ENCODE peak calls at places on chromosomes 2 and 18, in nine cellular contexts. X, N, U, J, D, M, G, Y and Z are unnamed samples. For H3K4me1, the result is how much of the 10 kb centered on the place peaks cover.

GRCh38 chr2:13014783-13015182 is 298.0 kb downstream of the TRIB2 start:
- DNase-seq in X (no peak), N (no peak), U (no peak), J (no peak), D (no peak), M (no peak), G (peak), Y (no peak), Z (no peak)

GRCh38 chr2:181264436-181264835 is 192.8 kb upstream of the ITGA4 start:
- DNase-seq in X (no peak), N (no peak), U (no peak), J (no peak), D (no peak), M (no peak), G (no peak), Y (no peak), Z (no peak)

GRCh38 chr18:59779979-59780378 is 82.8 kb upstream of the CCBE1 start:
- DNase-seq in X (no peak), N (no peak), U (no peak), J (no peak), D (no peak), M (no peak), G (no peak), Y (no peak), Z (no peak)

GRCh38 chr2:101887328-101887727 is 104.4 kb upstream of the IL1R2 start:
- DNase-seq in X (no peak), N (no peak), U (no peak), J (no peak), D (no peak), M (no peak), G (no peak), Y (no peak), Z (no peak)

GRCh38 chr2:135043345-135043744 is 3.9 kb downstream of the MAP3K19 start:
- DNase-seq in X (no peak), N (peak), U (no peak), J (no peak), D (peak), M (no peak), G (no peak), Y (no peak), Z (peak)

GRCh38 chr18:34787931-34788532 is 77.9 kb downstream of the DTNA start:
- DNase-seq in X (peak), N (no peak), U (peak), J (peak), D (peak), M (no peak), G (peak), Y (no peak), Z (no peak)

GRCh38 chr2:142025394-142025793 is 105.4 kb downstream of the LRP1B start:
- DNase-seq in X (no peak), N (no peak), U (no peak), J (no peak), D (no peak), M (no peak), G (no peak), Y (no peak), Z (no peak)

GRCh38 chr18:10169064-10169562 is 255.3 kb downstream of the VAPA start:
- DNase-seq in X (no peak), N (no peak), U (no peak), J (peak), D (no peak), M (no peak), G (peak), Y (no peak), Z (no peak)

GRCh38 chr18:37712776-37713175 is 147.2 kb upstream of the CELF4 start:
- DNase-seq in X (no peak), N (no peak), U (no peak), J (no peak), D (no peak), M (no peak), G (no peak), Y (no peak), Z (no peak)

GRCh38 chr2:11786191-11786590 is 39.8 kb downstream of the LPIN1 start:
- DNase-seq in X (no peak), N (no peak), U (no peak), J (no peak), D (no peak), M (no peak), G (no peak), Y (no peak), Z (no peak)

GRCh38 chr2:171049691-171050090 is 111.0 kb downstream of the TLK1 start:
- DNase-seq in X (no peak), N (no peak), U (no peak), J (no peak), D (no peak), M (no peak), G (no peak), Y (no peak), Z (no peak)

GRCh38 chr18:77657651-77658308 is 408.1 kb downstream of the GALR1 start:
- DNase-seq in X (no peak), N (no peak), U (no peak), J (no peak), D (no peak), M (no peak), G (no peak), Y (no peak), Z (no peak)

GRCh38 chr2:9556121-9556869 is 665 bp upstream of the ADAM17 start:
- DNase-seq in X (no peak), N (no peak), U (no peak), J (peak), D (peak), M (no peak), G (no peak), Y (no peak), Z (no peak)

GRCh38 chr2:31762085-31762484 is 181.3 kb upstream of the SRD5A2 start:
- DNase-seq in X (no peak), N (no peak), U (no peak), J (no peak), D (no peak), M (no peak), G (no peak), Y (no peak), Z (no peak)

GRCh38 chr2:170086751-170087150 is 91.2 kb upstream of the MYO3B start:
- DNase-seq in X (no peak), N (no peak), U (no peak), J (no peak), D (no peak), M (no peak), G (no peak), Y (no peak), Z (no peak)

GRCh38 chr2:204239756-204240155 is 303.2 kb downstream of the ICOS start:
- DNase-seq in X (no peak), N (no peak), U (no peak), J (no peak), D (no peak), M (no peak), G (no peak), Y (no peak), Z (no peak)

GRCh38 chr2:64259301-64259700 is 115.1 kb upstream of the PELI1 start:
- DNase-seq in X (no peak), N (no peak), U (no peak), J (no peak), D (no peak), M (no peak), G (peak), Y (no peak), Z (no peak)

GRCh38 chr2:100317634-100318033 is 4.7 kb downstream of the LONRF2 start:
- DNase-seq in X (no peak), N (no peak), U (no peak), J (no peak), D (peak), M (no peak), G (no peak), Y (no peak), Z (no peak)

GRCh38 chr18:50527636-50528307 is 32.1 kb upstream of the MAPK4 start:
- DNase-seq in X (no peak), N (no peak), U (no peak), J (no peak), D (no peak), M (no peak), G (no peak), Y (no peak), Z (no peak)

GRCh38 chr2:9975328-9975727 is 23.8 kb downstream of the GRHL1 start:
- DNase-seq in X (no peak), N (no peak), U (no peak), J (no peak), D (no peak), M (no peak), G (no peak), Y (no peak), Z (no peak)

GRCh38 chr2:239774933-239775622 is 250.1 kb downstream of the NDUFA10 start:
- DNase-seq in X (no peak), N (peak), U (no peak), J (no peak), D (no peak), M (peak), G (no peak), Y (peak), Z (no peak)

GRCh38 chr2:160299540-160299939 is 99.5 kb upstream of the ITGB6 start:
- DNase-seq in X (no peak), N (no peak), U (no peak), J (no peak), D (no peak), M (no peak), G (no peak), Y (no peak), Z (no peak)

GRCh38 chr2:62149708-62150107 is 46.2 kb upstream of the B3GNT2 start:
- DNase-seq in X (no peak), N (no peak), U (no peak), J (no peak), D (no peak), M (no peak), G (peak), Y (no peak), Z (no peak)

GRCh38 chr2:173232956-173233744 is 121.5 kb upstream of the CDCA7 start:
- DNase-seq in X (no peak), N (no peak), U (no peak), J (no peak), D (no peak), M (no peak), G (no peak), Y (no peak), Z (no peak)

GRCh38 chr2:60553496-60553991 is at the start of gene BCL11A:
- DNase-seq in X (peak), N (peak), U (no peak), J (peak), D (peak), M (no peak), G (peak), Y (no peak), Z (peak)

GRCh38 chr2:181203916-181204315 is 223.5 kb downstream of the UBE2E3 start:
- DNase-seq in X (no peak), N (no peak), U (no peak), J (no peak), D (no peak), M (no peak), G (no peak), Y (no peak), Z (no peak)

GRCh38 chr18:12637901-12638633 is 19.8 kb downstream of the SPIRE1 start:
- DNase-seq in X (no peak), N (no peak), U (no peak), J (no peak), D (no peak), M (no peak), G (no peak), Y (no peak), Z (no peak)

GRCh38 chr2:85913854-85914524 is 25.2 kb upstream of the ST3GAL5 start:
- DNase-seq in X (no peak), N (no peak), U (no peak), J (no peak), D (no peak), M (no peak), G (no peak), Y (no peak), Z (no peak)

GRCh38 chr18:53819174-53819573 is 405.3 kb downstream of the MBD2 start:
- DNase-seq in X (no peak), N (no peak), U (no peak), J (no peak), D (no peak), M (no peak), G (no peak), Y (no peak), Z (no peak)

GRCh38 chr2:68594041-68594440 is 49.3 kb upstream of the PROKR1 start:
- DNase-seq in X (no peak), N (no peak), U (no peak), J (no peak), D (no peak), M (no peak), G (no peak), Y (no peak), Z (no peak)
- H3K4me1 ChIP-seq in X (under half), N (under half), U (under half), J (under half), D (under half), M (under half), G (under half), Y (under half), Z (under half)

GRCh38 chr18:55300469-55301195 is 287.4 kb downstream of the TCF4 start:
- DNase-seq in X (no peak), N (no peak), U (no peak), J (no peak), D (no peak), M (no peak), G (peak), Y (no peak), Z (no peak)
- H3K4me3 ChIP-seq in X (no peak), N (no peak), U (no peak), J (no peak), D (no peak), M (no peak), G (peak), Y (no peak), Z (no peak)

GRCh38 chr18:9087144-9087543 is 15.4 kb upstream of the NDUFV2 start:
- DNase-seq in X (no peak), N (no peak), U (no peak), J (no peak), D (no peak), M (no peak), G (no peak), Y (no peak), Z (no peak)

GRCh38 chr18:9090578-9090977 is 11.9 kb upstream of the NDUFV2 start:
- DNase-seq in X (no peak), N (no peak), U (no peak), J (no peak), D (no peak), M (no peak), G (no peak), Y (no peak), Z (no peak)

GRCh38 chr18:9086624-9087023 is 15.9 kb upstream of the NDUFV2 start:
- DNase-seq in X (no peak), N (no peak), U (no peak), J (no peak), D (no peak), M (no peak), G (no peak), Y (no peak), Z (no peak)

GRCh38 chr18:9086015-9086414 is 16.5 kb upstream of the NDUFV2 start:
- DNase-seq in X (no peak), N (no peak), U (no peak), J (no peak), D (no peak), M (no peak), G (no peak), Y (no peak), Z (no peak)

DNA sequence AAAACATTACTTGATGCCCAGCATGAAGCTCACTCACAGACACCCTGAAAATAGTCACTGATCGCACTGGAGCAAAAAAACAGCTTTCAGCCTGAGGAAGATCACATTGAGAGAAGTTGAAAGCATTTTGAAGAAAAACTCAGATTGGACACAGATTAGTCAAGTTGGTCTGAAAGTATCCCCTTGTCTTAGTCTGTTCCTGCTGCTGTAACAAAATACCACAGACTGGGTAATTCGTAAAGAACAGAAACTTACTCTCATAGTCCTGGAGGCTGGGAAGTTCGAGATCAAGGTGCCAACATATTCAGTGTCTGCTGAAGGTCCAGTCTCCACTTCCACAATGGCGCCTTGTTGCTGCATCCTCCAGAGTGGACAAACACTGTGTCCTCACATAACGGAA is 14.2 kb upstream of the NDUFV2 start:
- DNase-seq in X (no peak), N (no peak), U (no peak), J (no peak), D (no peak), M (no peak), G (no peak), Y (no peak), Z (no peak)
- H3K4me1 ChIP-seq in X (under half), N (under half), U (under half), J (under half), D (under half), M (under half), G (under half), Y (under half), Z (under half)

GRCh38 chr2:119544075-119545031 is at the start of gene CFAP221:
- DNase-seq in X (peak), N (peak), U (no peak), J (no peak), D (no peak), M (peak), G (peak), Y (peak), Z (peak)

GRCh38 chr2:119548516-119549120 is 4.4 kb downstream of the CFAP221 start:
- DNase-seq in X (peak), N (no peak), U (no peak), J (no peak), D (no peak), M (no peak), G (no peak), Y (no peak), Z (no peak)

GRCh38 chr2:119546446-119546765 is 2.2 kb downstream of the CFAP221 start:
- DNase-seq in X (no peak), N (no peak), U (no peak), J (no peak), D (no peak), M (no peak), G (no peak), Y (no peak), Z (no peak)

GRCh38 chr2:119545754-119546445 is 1.7 kb downstream of the CFAP221 start:
- DNase-seq in X (peak), N (no peak), U (no peak), J (no peak), D (no peak), M (no peak), G (no peak), Y (no peak), Z (no peak)

DNA sequence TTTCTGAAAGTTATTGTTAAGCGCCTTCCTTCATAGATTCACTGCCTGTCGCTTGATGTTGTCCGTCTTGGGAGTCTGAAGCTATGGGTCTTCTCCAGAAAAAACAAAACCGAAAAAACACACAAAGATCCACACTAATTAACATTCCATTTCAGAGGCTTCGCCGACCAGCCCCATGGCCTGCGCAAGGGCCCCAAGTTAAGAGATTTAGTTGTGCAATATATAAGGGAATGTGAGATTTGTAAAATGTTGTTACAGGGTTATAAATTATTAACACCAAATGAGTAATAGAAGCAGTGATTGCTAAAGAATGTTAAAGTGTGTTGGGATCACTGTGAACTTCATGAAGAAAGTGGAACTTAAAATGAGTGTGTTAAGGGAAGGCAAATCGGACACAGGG is 827 bp downstream of the CFAP221 start:
- DNase-seq in X (peak), N (no peak), U (no peak), J (no peak), D (no peak), M (no peak), G (no peak), Y (no peak), Z (no peak)
- H3K4me3 ChIP-seq in X (no peak), N (peak), U (peak), J (no peak), D (no peak), M (peak), G (no peak), Y (no peak), Z (no peak)

GRCh38 chr2:234426616-234427015 is 70.3 kb downstream of the ARL4C start:
- DNase-seq in X (no peak), N (no peak), U (no peak), J (no peak), D (peak), M (no peak), G (no peak), Y (no peak), Z (no peak)
- H3K4me1 ChIP-seq in X (under half), N (under half), U (under half), J (under half), D (half or more), M (under half), G (under half), Y (under half), Z (under half)

DNA sequence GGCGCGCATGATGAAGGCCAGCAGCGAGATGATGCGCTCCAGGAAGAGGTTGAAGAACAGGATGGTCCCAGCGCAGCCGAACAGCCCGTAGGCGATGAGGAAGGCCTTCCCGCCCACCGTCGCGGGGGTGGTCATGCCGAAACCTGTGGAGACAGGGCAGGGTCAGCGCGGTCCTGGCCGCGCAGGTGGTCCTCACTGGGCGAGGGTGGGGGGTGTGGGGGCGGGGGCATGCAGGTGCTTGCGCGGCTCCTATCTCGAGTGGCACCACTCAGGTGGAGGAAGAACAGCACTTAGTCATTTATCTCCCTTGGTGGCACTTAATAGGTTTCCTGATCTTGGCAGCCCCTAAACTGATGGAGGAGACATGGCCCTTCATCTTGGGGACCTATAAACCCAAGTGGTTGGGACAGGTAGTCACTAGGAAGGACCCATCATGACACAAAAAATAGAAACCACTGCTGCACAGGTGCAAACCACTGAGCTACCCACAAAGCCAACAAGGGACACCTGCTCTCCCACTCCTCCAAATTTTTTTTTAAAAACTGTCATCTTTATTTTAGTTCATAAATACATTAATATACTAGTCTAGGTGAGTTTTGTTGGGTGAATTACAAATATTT is 118.8 kb downstream of the MSH2 start:
- DNase-seq in X (no peak), N (no peak), U (no peak), J (no peak), D (peak), M (no peak), G (no peak), Y (no peak), Z (peak)
- H3K4me3 ChIP-seq in X (no peak), N (no peak), U (no peak), J (peak), D (peak), M (peak), G (peak), Y (no peak), Z (no peak)

GRCh38 chr18:2535419-2535910 is 35.8 kb downstream of the METTL4 start:
- DNase-seq in X (no peak), N (no peak), U (no peak), J (no peak), D (peak), M (no peak), G (no peak), Y (no peak), Z (no peak)
- H3K4me1 ChIP-seq in X (under half), N (under half), U (under half), J (under half), D (half or more), M (under half), G (under half), Y (under half), Z (under half)

GRCh38 chr18:62425465-62426190 is 97.2 kb upstream of the ZCCHC2 start:
- DNase-seq in X (peak), N (peak), U (peak), J (peak), D (peak), M (peak), G (peak), Y (no peak), Z (no peak)
- H3K4me3 ChIP-seq in X (no peak), N (peak), U (peak), J (peak), D (no peak), M (peak), G (peak), Y (peak), Z (no peak)